ENCODE peak calls at places on chromosomes 6 and 20, in six cellular contexts. C is RWPE1, F is caudate nucleus, E is brain microvascular endothelial cell, X is heart right ventricle, I is right cardiac atrium. D is an unnamed sample.

GRCh38 chr6:75612921-75613534 is 11.3 kb downstream of the SENP6 start:
- DNase-seq in E (no peak), C (no peak), F (no peak), I (no peak), X (no peak), D (no peak)

GRCh38 chr6:3341467-3341866 is 82.7 kb downstream of the PSMG4 start:
- DNase-seq in X (no peak), C (no peak), E (peak; percentile 74), I (peak; percentile 57), F (no peak), D (no peak)

GRCh38 chr6:82608365-82608764 is 244.7 kb downstream of the TPBG start:
- DNase-seq in E (no peak), I (no peak), X (no peak), C (no peak), F (no peak), D (no peak)

GRCh38 chr6:39334039-39334438 is 11.5 kb upstream of the KCNK16 start:
- DNase-seq in E (no peak), C (no peak), I (no peak), F (no peak), X (no peak), D (no peak)

GRCh38 chr6:90003941-90004340 is 109.7 kb downstream of the GJA10 start:
- DNase-seq in C (no peak), I (no peak), E (no peak), F (no peak), X (no peak), D (no peak)

GRCh38 chr6:135901776-135902524 is 50.4 kb downstream of the PDE7B start:
- DNase-seq in E (peak; percentile 79), F (no peak), I (peak; percentile 58), C (no peak), X (peak; percentile 78), D (no peak)

GRCh38 chr6:114648847-114649246 is 306.0 kb upstream of the HS3ST5 start:
- DNase-seq in F (no peak), C (no peak), E (no peak), X (no peak), I (no peak), D (no peak)

GRCh38 chr20:46021361-46022359 is 7.4 kb upstream of the SLC12A5 start:
- DNase-seq in F (peak; percentile 67), X (no peak), I (no peak), E (no peak), C (peak; percentile 83), D (no peak)

GRCh38 chr6:63671098-63671754 is 35.6 kb downstream of the PHF3 start:
- DNase-seq in F (no peak), E (no peak), I (no peak), X (no peak), C (no peak), D (no peak)

GRCh38 chr20:56551571-56551970 is 18.5 kb downstream of the FAM209B start:
- DNase-seq in I (no peak), C (no peak), F (no peak), E (no peak), X (no peak), D (no peak)

GRCh38 chr6:6806793-6807518 is 218.4 kb downstream of the LY86 start:
- DNase-seq in C (no peak), I (peak; percentile 69), X (peak; percentile 62), F (no peak), E (no peak), D (no peak)

GRCh38 chr20:26207237-26207966 is 510.7 kb upstream of the ZNF337 start:
- DNase-seq in E (no peak), I (no peak), X (no peak), C (no peak), F (no peak), D (no peak)

GRCh38 chr6:56570434-56571359 is 72.0 kb downstream of the DST start:
- DNase-seq in X (no peak), C (peak; percentile 29), F (no peak), I (no peak), E (no peak), D (peak; percentile 24)

GRCh38 chr6:84026721-84027164 is 6.8 kb upstream of the MRAP2 start:
- DNase-seq in X (no peak), E (no peak), F (no peak), I (no peak), C (no peak), D (no peak)

GRCh38 chr6:109165392-109165964 is 70.2 kb downstream of the CEP57L1 start:
- DNase-seq in E (peak; percentile 47), F (no peak), I (peak; percentile 41), C (peak; percentile 19), X (peak; percentile 25), D (no peak)

GRCh38 chr6:117482240-117483003 is at the start of gene DCBLD1:
- DNase-seq in F (peak; percentile 44), C (peak; percentile 79), X (peak; percentile 68), I (peak; percentile 84), E (peak; percentile 56), D (peak; percentile 45)

GRCh38 chr20:58389324-58389967 is 417 bp downstream of the VAPB start:
- DNase-seq in X (peak; percentile 29), F (no peak), I (peak; percentile 51), E (no peak), C (peak; percentile 52), D (no peak)

GRCh38 chr6:53411451-53411850 is 62.7 kb upstream of the ELOVL5 start:
- DNase-seq in C (no peak), E (peak; percentile 26), X (no peak), F (no peak), I (no peak), D (no peak)

GRCh38 chr20:17940447-17940971 is 28.1 kb downstream of the SNX5 start:
- DNase-seq in I (no peak), X (no peak), C (no peak), E (no peak), F (no peak), D (no peak)

GRCh38 chr20:31837896-31838397 is 7.5 kb downstream of the FOXS1 start:
- DNase-seq in X (no peak), E (peak; percentile 43), I (no peak), F (no peak), C (peak; percentile 31), D (no peak)

GRCh38 chr6:111980168-111980567 is 73.7 kb upstream of the CCN6 start:
- DNase-seq in C (no peak), X (peak; percentile 13), F (no peak), I (peak; percentile 52), E (no peak), D (no peak)

GRCh38 chr6:156029296-156029985 is 573.8 kb upstream of the NOX3 start:
- DNase-seq in I (no peak), X (no peak), E (no peak), C (no peak), F (no peak), D (no peak)

GRCh38 chr6:168125429-168126001 is 46.5 kb upstream of the FRMD1 start:
- DNase-seq in E (no peak), F (no peak), C (no peak), I (no peak), X (no peak), D (no peak)

GRCh38 chr6:6820688-6821238 is 232.2 kb downstream of the LY86 start:
- DNase-seq in C (peak; percentile 81), F (no peak), X (no peak), E (no peak), I (no peak), D (peak; percentile 72)

GRCh38 chr20:10430000-10430466 is 4.0 kb downstream of the MKKS start:
- DNase-seq in E (no peak), F (no peak), X (no peak), I (no peak), C (peak; percentile 56), D (no peak)

GRCh38 chr6:42779521-42779920 is 2.3 kb upstream of the BICRAL start:
- DNase-seq in X (no peak), F (no peak), I (no peak), C (no peak), E (no peak), D (no peak)

GRCh38 chr20:2693286-2693995 is 861 bp downstream of the EBF4 start:
- DNase-seq in C (peak; percentile 30), I (peak; percentile 54), F (peak; percentile 17), E (no peak), X (peak; percentile 12), D (no peak)

GRCh38 chr6:169962604-169963469 is 211.4 kb downstream of the ERMARD start:
- DNase-seq in F (no peak), X (no peak), C (no peak), E (no peak), I (no peak), D (no peak)
- H3K27ac ChIP-seq in F (no peak overlapping the region), X (peak overlapping the region; percentile 76), C (no peak overlapping the region), E (no peak overlapping the region), I (no peak overlapping the region), D (no peak overlapping the region)

DNA sequence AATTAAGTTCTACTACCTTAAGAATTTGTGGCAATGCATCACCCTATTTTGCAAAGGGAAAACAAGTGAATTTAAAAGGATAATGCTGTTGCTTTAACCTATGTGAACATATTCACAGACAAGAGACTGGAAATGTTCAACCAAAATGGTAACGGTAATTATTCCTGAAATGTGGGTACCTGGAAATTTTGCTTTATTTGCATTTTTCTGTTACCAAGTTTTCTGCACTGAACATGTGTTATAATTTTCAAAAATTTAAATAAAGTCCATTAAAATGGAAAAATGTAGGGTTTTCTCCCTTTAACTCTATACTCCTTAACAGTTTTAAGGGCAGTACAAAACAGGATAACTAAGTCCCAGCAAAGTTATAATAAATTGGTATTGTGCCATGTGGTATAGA is 66.4 kb downstream of the EPB41L2 start:
- DNase-seq in X (no peak), C (no peak), F (no peak), E (no peak), I (no peak), D (no peak)
- H3K27ac ChIP-seq in X (no peak overlapping the region), C (no peak overlapping the region), F (no peak overlapping the region), E (no peak overlapping the region), I (no peak overlapping the region), D (no peak overlapping the region)

GRCh38 chr20:51498765-51499540 is 43.6 kb downstream of the NFATC2 start:
- DNase-seq in X (no peak), F (no peak), I (no peak), C (no peak), E (no peak), D (no peak)
- H3K27ac ChIP-seq in X (no peak overlapping the region), F (no peak overlapping the region), I (no peak overlapping the region), C (no peak overlapping the region), E (no peak overlapping the region), D (no peak overlapping the region)

GRCh38 chr6:124658053-124658452 is 304.2 kb upstream of the RNF217 start:
- DNase-seq in C (no peak), F (no peak), I (no peak), E (no peak), X (no peak), D (no peak)

GRCh38 chr6:124661231-124661630 is 301.0 kb upstream of the RNF217 start:
- DNase-seq in I (no peak), X (no peak), F (no peak), E (no peak), C (no peak), D (no peak)

GRCh38 chr6:124659427-124659826 is 302.8 kb upstream of the RNF217 start:
- DNase-seq in X (no peak), C (no peak), E (no peak), F (no peak), I (no peak), D (no peak)

GRCh38 chr6:124660185-124660584 is 302.1 kb upstream of the RNF217 start:
- DNase-seq in E (no peak), I (no peak), X (no peak), C (no peak), F (no peak), D (no peak)

DNA sequence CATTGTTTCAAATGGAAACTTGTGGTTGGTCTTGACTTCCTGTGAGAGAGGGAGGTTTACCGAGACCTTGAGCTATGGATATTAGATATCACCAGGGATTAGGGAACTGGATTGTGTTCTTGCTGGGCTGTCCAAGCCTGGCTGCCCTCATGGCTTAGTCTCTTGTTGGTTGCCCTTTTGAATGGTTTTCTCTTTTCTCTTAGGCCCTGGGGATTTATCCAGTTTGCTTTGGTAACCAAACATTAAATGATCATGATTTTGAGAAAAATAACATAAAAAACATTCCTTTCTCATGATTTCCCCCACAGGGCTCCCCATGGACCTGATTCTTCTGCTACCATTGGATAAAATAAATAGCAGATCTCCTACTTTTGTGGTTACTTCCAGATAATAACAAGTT is 306.4 kb upstream of the RNF217 start:
- DNase-seq in X (no peak), C (no peak), F (no peak), E (no peak), I (no peak), D (no peak)
- H3K27ac ChIP-seq in X (no peak overlapping the region), C (no peak overlapping the region), F (no peak overlapping the region), E (no peak overlapping the region), I (no peak overlapping the region), D (no peak overlapping the region)

D was measured in substantia nigra.